ENCODE peak calls at places on chromosomes 2 and 18, in six cellular contexts. C is left ventricle myocardium inferior, H is dermis blood vessel endothelial cell, J is T-helper 22 cell, N is head of caudate nucleus, D is substantia nigra. O is an unnamed sample.

GRCh38 chr18:8610442-8610801 is 1.2 kb downstream of the RAB12 start:
- DNase-seq in C (no peak), N (no peak), D (no peak), H (peak), J (no peak), O (no peak)

GRCh38 chr2:141399270-141399669 is 731.5 kb downstream of the LRP1B start:
- DNase-seq in J (no peak), H (peak), N (no peak), D (no peak), C (no peak), O (no peak)

GRCh38 chr2:142868281-142868762 is 9.1 kb upstream of the KYNU start:
- DNase-seq in J (no peak), D (no peak), N (no peak), C (peak), H (peak), O (peak)

GRCh38 chr2:88880441-88880953 is 189.0 kb downstream of the RPIA start:
- DNase-seq in H (peak), C (no peak), N (peak), D (no peak), J (no peak), O (peak)

GRCh38 chr2:168632733-168633132 is 169.7 kb upstream of the NOSTRIN start:
- DNase-seq in C (no peak), N (no peak), D (no peak), J (no peak), H (peak), O (peak)

GRCh38 chr2:45812039-45812500 is 160.6 kb downstream of the PRKCE start:
- DNase-seq in D (no peak), J (no peak), H (peak), N (no peak), C (no peak), O (no peak)

GRCh38 chr2:192243488-192243887 is 48.8 kb upstream of the TMEFF2 start:
- DNase-seq in C (no peak), J (no peak), D (no peak), N (no peak), H (no peak), O (no peak)

GRCh38 chr2:191319181-191319580 is 74.0 kb downstream of the MYO1B start:
- DNase-seq in H (peak), D (no peak), C (no peak), J (no peak), N (no peak), O (no peak)

GRCh38 chr2:240503375-240503774 is 54.4 kb downstream of the ANKMY1 start:
- DNase-seq in C (no peak), D (no peak), N (no peak), H (no peak), J (no peak), O (no peak)

GRCh38 chr2:46352621-46353020 is 55.4 kb downstream of the EPAS1 start:
- DNase-seq in N (no peak), C (peak), J (no peak), D (no peak), H (peak), O (no peak)

GRCh38 chr2:148007219-148007900 is 13.2 kb downstream of the ORC4 start:
- DNase-seq in D (no peak), N (no peak), H (no peak), J (no peak), C (no peak), O (no peak)

GRCh38 chr2:203354966-203355365 is 26.8 kb downstream of the ABI2 start:
- DNase-seq in N (no peak), J (no peak), C (no peak), H (peak), D (no peak), O (no peak)

GRCh38 chr2:219291910-219292490 is 12.8 kb downstream of the DNAJB2 start:
- DNase-seq in H (no peak), J (no peak), N (no peak), C (no peak), D (no peak), O (no peak)

GRCh38 chr18:75183524-75183923 is 25.4 kb downstream of the PTGR3 start:
- DNase-seq in C (no peak), D (no peak), N (no peak), J (no peak), H (no peak), O (no peak)

GRCh38 chr2:12169060-12169406 is 422.6 kb downstream of the LPIN1 start:
- DNase-seq in C (no peak), N (no peak), J (no peak), H (peak), D (no peak), O (peak)

GRCh38 chr2:65382323-65382722 is 50.1 kb downstream of the SPRED2 start:
- DNase-seq in D (no peak), N (no peak), J (no peak), H (no peak), C (no peak), O (no peak)

GRCh38 chr18:11511434-11512095 is 97.8 kb upstream of the SLC35G4 start:
- DNase-seq in D (no peak), N (no peak), C (no peak), J (no peak), H (no peak), O (no peak)

GRCh38 chr2:69034122-69034521 is 21.1 kb downstream of the ANTXR1 start:
- DNase-seq in D (no peak), N (no peak), J (no peak), C (no peak), H (no peak), O (no peak)

GRCh38 chr2:100845141-100845991 is 25.4 kb downstream of the NPAS2 start:
- DNase-seq in H (no peak), C (peak), N (no peak), D (no peak), J (no peak), O (no peak)

GRCh38 chr2:45845058-45845457 is 193.6 kb downstream of the PRKCE start:
- DNase-seq in D (no peak), N (no peak), H (no peak), C (no peak), J (no peak), O (no peak)